ENCODE peak calls at places on chromosomes 13 and 19, in nine cellular contexts. B, V, L, Y, R, H, W, U and A are unnamed samples.
A peak's percentile ranks its signal among the peaks of the same experiment; 100 is the strongest.

GRCh38 chr13:99496322-99497142 is 4.7 kb upstream of the TM9SF2 start:
- DNase-seq in Y (no peak), L (peak; percentile 80), V (no peak), H (no peak), R (peak; percentile 85), U (peak; percentile 15), W (peak; percentile 31), B (peak; percentile 21), A (no peak)

GRCh38 chr19:2171349-2172145 is 7.8 kb downstream of the DOT1L start:
- DNase-seq in Y (no peak), L (no peak), H (no peak), B (peak; percentile 68), W (no peak), R (no peak), U (no peak), V (no peak), A (no peak)

GRCh38 chr13:39273953-39274352 is 235.7 kb downstream of the NHLRC3 start:
- DNase-seq in W (no peak), V (peak; percentile 4), Y (peak; percentile 28), B (no peak), H (no peak), U (no peak), R (no peak), L (no peak), A (no peak)

GRCh38 chr13:109140777-109141354 is 511.5 kb downstream of the MYO16 start:
- DNase-seq in Y (no peak), W (no peak), U (no peak), L (no peak), V (no peak), B (no peak), H (no peak), R (no peak), A (no peak)

GRCh38 chr19:36418287-36419001 is at the start of gene ZFP82:
- DNase-seq in Y (peak; percentile 25), R (no peak), L (peak; percentile 83), H (peak; percentile 68), U (no peak), V (peak; percentile 33), W (peak; percentile 84), B (peak; percentile 90), A (peak; percentile 80)

GRCh38 chr13:53781941-53782340 is 753.3 kb downstream of the OLFM4 start:
- DNase-seq in V (peak; percentile 4), U (no peak), B (no peak), W (no peak), Y (peak; percentile 10), L (no peak), R (no peak), H (no peak), A (no peak)

GRCh38 chr13:91264484-91264883 is 83.0 kb upstream of the MIR17HG start:
- DNase-seq in B (no peak), Y (no peak), H (no peak), L (no peak), R (no peak), W (no peak), U (no peak), V (no peak), A (no peak)

GRCh38 chr13:32587774-32588165 is 1.5 kb downstream of the PDS5B start:
- DNase-seq in R (peak; percentile 15), Y (peak; percentile 21), W (no peak), H (no peak), U (no peak), V (no peak), L (no peak), B (no peak), A (no peak)

GRCh38 chr19:16566161-16566560 is 6.1 kb downstream of the SLC35E1 start:
- DNase-seq in U (no peak), Y (no peak), W (no peak), V (no peak), H (no peak), B (no peak), R (peak; percentile 91), L (no peak), A (no peak)

GRCh38 chr19:18969953-18970659 is 29.1 kb upstream of the HOMER3 start:
- DNase-seq in Y (no peak), W (no peak), B (no peak), V (no peak), R (no peak), H (no peak), U (no peak), L (no peak), A (no peak)

GRCh38 chr13:46403851-46404731 is 17.0 kb upstream of the RUBCNL start:
- DNase-seq in Y (no peak), B (no peak), U (no peak), V (no peak), W (no peak), R (no peak), H (no peak), L (no peak), A (no peak)

GRCh38 chr13:46402178-46402577 is 15.1 kb upstream of the RUBCNL start:
- DNase-seq in H (no peak), V (no peak), W (no peak), U (no peak), R (no peak), B (no peak), Y (no peak), L (no peak), A (no peak)

GRCh38 chr13:46404732-46405097 is 17.7 kb upstream of the RUBCNL start:
- DNase-seq in U (no peak), Y (no peak), B (no peak), V (no peak), W (no peak), H (no peak), L (no peak), R (no peak), A (no peak)

GRCh38 chr13:46401432-46401831 is 14.4 kb upstream of the RUBCNL start:
- DNase-seq in L (no peak), W (no peak), V (no peak), Y (no peak), H (no peak), R (no peak), U (no peak), B (no peak), A (no peak)

GRCh38 chr13:46405457-46405856 is 18.4 kb upstream of the RUBCNL start:
- DNase-seq in L (no peak), R (no peak), W (no peak), H (no peak), U (no peak), B (no peak), Y (no peak), V (no peak), A (no peak)
- H3K27ac ChIP-seq in L (no peak overlapping the region), R (no peak overlapping the region), W (no peak overlapping the region), H (no peak overlapping the region), U (no peak overlapping the region), B (no peak overlapping the region), Y (no peak overlapping the region), V (no peak overlapping the region), A (no peak overlapping the region)

GRCh38 chr19:49042177-49042576 is 1.5 kb upstream of the CGB5 start:
- DNase-seq in B (no peak), W (no peak), U (no peak), Y (peak; percentile 80), L (no peak), R (no peak), V (no peak), H (no peak), A (no peak)
- TF ChIP-seq CTCF in B (no peak), W (no peak), U (no peak), Y (no peak), L (no peak), R (no peak), V (no peak), H (no peak), A (no peak)

DNA sequence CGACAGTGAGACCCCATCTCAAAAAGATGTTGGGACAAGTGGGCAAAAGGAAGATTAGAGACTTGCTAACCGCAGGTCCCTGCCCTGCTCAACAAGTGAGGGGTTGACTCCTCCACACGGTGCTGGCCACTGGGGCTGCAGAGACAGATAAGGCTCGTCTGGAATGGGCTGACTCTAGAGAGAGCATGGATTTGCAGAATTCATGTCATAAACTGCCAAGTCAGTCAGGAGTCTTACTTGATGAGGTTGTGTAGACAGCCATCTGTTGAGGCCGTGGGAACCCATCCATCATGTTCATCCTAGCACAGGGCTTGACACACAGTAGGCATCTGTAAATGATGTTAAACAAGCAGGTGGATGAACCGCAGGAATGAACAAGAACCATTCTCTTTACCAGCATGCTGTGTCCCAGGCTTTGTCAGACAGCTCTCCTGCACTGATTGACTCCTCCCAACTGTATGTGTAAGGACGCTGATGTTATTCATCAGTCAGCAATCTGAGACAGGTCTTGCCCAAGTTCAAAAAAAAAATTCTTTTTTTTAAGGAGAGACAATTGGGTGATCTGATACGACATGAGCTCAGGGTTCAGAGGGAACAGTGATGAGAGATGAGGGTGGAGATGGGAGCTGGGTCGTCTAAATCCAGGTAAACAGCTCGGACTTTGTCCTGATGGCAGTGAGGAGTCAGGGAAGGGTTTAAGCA is 8.8 kb downstream of the PAF1 start:
- DNase-seq in H (no peak), W (no peak), U (no peak), B (no peak), L (no peak), V (no peak), R (no peak), Y (no peak), A (no peak)
- H3K27ac ChIP-seq in H (peak overlapping the region; percentile 63), W (no peak overlapping the region), U (no peak overlapping the region), B (no peak overlapping the region), L (no peak overlapping the region), V (peak overlapping the region; percentile 60), R (no peak overlapping the region), Y (no peak overlapping the region), A (no peak overlapping the region)

GRCh38 chr19:13902993-13903555 is 2.8 kb downstream of the BRME1 start:
- DNase-seq in U (no peak), L (no peak), B (no peak), R (peak; percentile 26), Y (peak; percentile 54), W (no peak), H (no peak), V (no peak), A (no peak)
- TF ChIP-seq CTCF in U (no peak), L (no peak), B (peak; percentile 42), R (peak; percentile 49), Y (peak; percentile 73), W (no peak), H (no peak), V (peak; percentile 70), A (no peak)

DNA sequence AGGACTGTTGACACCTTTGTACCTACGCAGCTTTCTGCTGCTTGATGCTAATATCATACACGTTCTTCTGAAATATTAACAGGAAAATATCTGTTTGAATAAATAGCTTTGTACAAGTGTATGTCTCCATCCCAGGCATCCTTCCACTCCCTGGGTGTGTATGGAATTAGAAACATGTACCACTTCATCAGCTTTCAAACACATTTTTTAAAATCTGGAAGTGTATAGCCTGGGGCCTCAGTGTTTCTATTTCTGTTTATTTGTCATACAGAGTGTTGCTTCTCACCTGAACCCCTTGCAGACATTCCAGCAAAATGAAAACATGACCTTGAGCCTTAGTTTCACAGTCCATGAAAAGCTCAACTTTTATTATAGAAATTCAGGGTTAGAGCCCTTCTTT is 168.6 kb downstream of the ITGBL1 start:
- DNase-seq in Y (no peak), L (no peak), H (no peak), B (no peak), W (no peak), R (no peak), U (no peak), V (no peak), A (no peak)
- H3K27ac ChIP-seq in Y (no peak overlapping the region), L (no peak overlapping the region), H (no peak overlapping the region), B (no peak overlapping the region), W (no peak overlapping the region), R (no peak overlapping the region), U (no peak overlapping the region), V (no peak overlapping the region), A (no peak overlapping the region)

GRCh38 chr13:51047434-51048165 is 63.5 kb downstream of the C13orf42 start:
- DNase-seq in V (no peak), L (no peak), R (no peak), H (no peak), Y (no peak), W (no peak), U (no peak), B (no peak), A (no peak)
- TF ChIP-seq CTCF in V (no peak), L (no peak), R (no peak), H (no peak), Y (no peak), W (no peak), U (no peak), B (no peak), A (no peak)